ENCODE peak calls at places on chromosome 22, in four cellular contexts. U, F, Q and N are unnamed samples.

GRCh38 chr22:46964773-46965550 is 202.5 kb downstream of the TBC1D22A start:
- DNase-seq in U (no peak), F (no peak), Q (no peak), N (no peak)

GRCh38 chr22:47195676-47196492 is 433.4 kb downstream of the TBC1D22A start:
- DNase-seq in U (no peak), F (no peak), Q (no peak), N (no peak)

GRCh38 chr22:33811686-33812085 is 108.6 kb downstream of the LARGE1 start:
- DNase-seq in U (no peak), F (no peak), Q (peak), N (peak)

GRCh38 chr22:23457586-23457985 is 122.5 kb downstream of the IGLL1 start:
- DNase-seq in U (no peak), F (no peak), Q (no peak), N (no peak)

GRCh38 chr22:22800716-22801115 is 86.9 kb upstream of the IGLL5 start:
- DNase-seq in U (no peak), F (no peak), Q (no peak), N (peak)

GRCh38 chr22:23180301-23180892 is at the start of gene BCR:
- DNase-seq in U (peak), F (peak), Q (peak), N (peak)

GRCh38 chr22:46373838-46374662 is 38.5 kb downstream of the TRMU start:
- DNase-seq in U (no peak), F (peak), Q (no peak), N (no peak)

GRCh38 chr22:40862537-40862936 is 624 bp upstream of the DNAJB7 start:
- DNase-seq in U (no peak), F (no peak), Q (no peak), N (no peak)

GRCh38 chr22:37163096-37163489 is 13.4 kb upstream of the IL2RB start:
- DNase-seq in U (no peak), F (no peak), Q (no peak), N (no peak)

GRCh38 chr22:22380098-22381030 is 128.2 kb downstream of the ZNF280B start:
- DNase-seq in U (no peak), F (no peak), Q (no peak), N (peak)

GRCh38 chr22:38766076-38766777 is 10.4 kb upstream of the SUN2 start:
- DNase-seq in U (peak), F (peak), Q (peak), N (peak)